ENCODE peak calls at places on chromosomes 13 and 19, in eight cellular contexts. Y, J, N, Q, I, F, G and Z are unnamed samples.

GRCh38 chr19:47107201-47107952 is 6.2 kb downstream of the ZC3H4 start:
- DNase-seq in J (no peak), Y (no peak), I (no peak), Q (no peak), G (no peak), N (no peak), F (no peak), Z (no peak)

GRCh38 chr19:54390942-54391577 is 24.2 kb upstream of the TTYH1 start:
- DNase-seq in F (peak), I (peak), Q (no peak), J (no peak), N (peak), G (peak), Y (peak), Z (peak)

GRCh38 chr13:51246411-51247298 is 24.5 kb downstream of the FAM124A start:
- DNase-seq in Y (no peak), J (no peak), F (no peak), G (no peak), Q (no peak), I (no peak), N (no peak), Z (no peak)

GRCh38 chr19:1752757-1753728 is at the start of gene ONECUT3:
- DNase-seq in N (no peak), Y (no peak), F (no peak), I (no peak), Q (no peak), G (peak), J (no peak), Z (no peak)

GRCh38 chr19:34184880-34185491 is 12.7 kb downstream of the LSM14A start:
- DNase-seq in G (no peak), F (peak), Y (no peak), N (peak), J (no peak), I (no peak), Q (no peak), Z (no peak)

GRCh38 chr19:2630352-2631001 is 72.0 kb downstream of the GNG7 start:
- DNase-seq in Q (no peak), Y (no peak), I (no peak), J (no peak), F (no peak), G (no peak), N (no peak), Z (no peak)

GRCh38 chr13:104597554-104598240 is 1531.5 kb upstream of the SLC10A2 start:
- DNase-seq in J (no peak), F (no peak), I (no peak), Y (no peak), G (no peak), Q (no peak), N (no peak), Z (no peak)

GRCh38 chr13:40102854-40103253 is 447.4 kb downstream of the COG6 start:
- DNase-seq in J (no peak), G (no peak), Y (no peak), N (peak), Q (no peak), I (peak), F (peak), Z (no peak)

GRCh38 chr13:27621116-27621365 is 651 bp upstream of the POLR1D start:
- DNase-seq in Y (no peak), Q (no peak), J (no peak), F (no peak), N (no peak), I (no peak), G (no peak), Z (no peak)

GRCh38 chr19:55459950-55460657 is 1.3 kb downstream of the ISOC2 start:
- DNase-seq in F (no peak), J (no peak), N (peak), Q (no peak), G (no peak), I (no peak), Y (peak), Z (no peak)

GRCh38 chr19:52391135-52391534 is 6.5 kb upstream of the ZNF528 start:
- DNase-seq in J (no peak), I (no peak), N (no peak), Q (no peak), F (no peak), G (no peak), Y (no peak), Z (no peak)
- TF ChIP-seq CTCF in J (no peak), I (no peak), N (no peak), Q (no peak), F (no peak), G (peak), Y (no peak), Z (peak)

DNA sequence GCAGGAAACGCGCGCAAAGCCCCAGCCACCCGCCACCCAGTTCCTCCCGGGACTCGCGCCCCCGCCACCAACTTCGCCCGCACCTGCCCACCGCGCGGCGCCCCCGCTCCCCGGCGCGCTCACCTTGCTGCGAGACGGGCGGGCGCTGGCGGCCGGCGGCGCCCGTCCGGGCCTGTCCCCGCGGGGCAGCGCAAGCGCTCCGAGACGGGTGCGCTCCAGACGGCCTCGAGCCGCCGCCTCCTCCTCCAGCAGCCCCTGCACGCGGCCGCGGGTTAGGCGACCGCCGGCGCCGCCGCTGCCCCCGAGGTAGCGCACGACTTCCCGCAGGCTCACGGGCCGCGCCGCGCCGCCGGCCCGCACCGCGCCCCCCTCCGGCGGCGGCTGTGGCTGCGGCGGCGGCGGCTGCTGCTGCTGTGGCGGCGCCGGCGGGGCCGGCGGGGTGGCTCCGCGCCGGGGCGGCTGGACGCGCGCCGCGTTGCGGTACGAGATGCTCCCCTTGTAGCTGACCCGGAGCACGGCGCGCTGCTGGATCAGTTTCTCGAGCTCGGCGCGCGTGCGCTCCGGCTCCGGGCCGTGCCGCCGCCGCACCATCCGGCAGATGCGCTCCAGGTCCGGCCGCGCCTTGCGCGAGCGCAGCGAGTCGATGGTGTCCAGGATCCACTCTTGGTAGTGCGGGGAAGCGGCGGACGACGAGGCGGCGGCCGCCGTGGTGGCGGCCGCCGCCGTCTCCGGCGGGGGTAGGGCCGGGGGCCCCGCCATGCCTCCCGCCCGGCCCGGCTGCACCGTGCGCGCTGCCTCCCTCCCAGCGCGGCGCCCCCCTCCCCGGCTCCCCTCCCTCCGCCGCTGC is 666 bp downstream of the SAMD1 start:
- DNase-seq in Y (peak), F (peak), J (peak), G (peak), Q (peak), N (peak), I (no peak), Z (peak)
- TF ChIP-seq CTCF in Y (no peak), F (no peak), J (peak), G (no peak), Q (no peak), N (no peak), I (no peak), Z (peak)

GRCh38 chr19:56692496-56692895 is 20.9 kb upstream of the ZNF835 start:
- DNase-seq in G (no peak), Q (no peak), I (no peak), J (no peak), N (no peak), Y (no peak), F (no peak), Z (no peak)

GRCh38 chr19:56687036-56687435 is 15.5 kb upstream of the ZNF835 start:
- DNase-seq in Y (no peak), Q (no peak), I (no peak), F (no peak), G (no peak), J (no peak), N (no peak), Z (no peak)

GRCh38 chr19:56690668-56691067 is 19.1 kb upstream of the ZNF835 start:
- DNase-seq in Y (no peak), I (no peak), G (no peak), Q (no peak), J (no peak), F (no peak), N (no peak), Z (no peak)

GRCh38 chr19:56689198-56689597 is 17.6 kb upstream of the ZNF835 start:
- DNase-seq in Y (no peak), Q (no peak), G (no peak), J (no peak), F (no peak), N (no peak), I (no peak), Z (no peak)
- TF ChIP-seq CTCF in Y (peak), Q (no peak), G (no peak), J (no peak), F (no peak), N (no peak), I (no peak), Z (no peak)

DNA sequence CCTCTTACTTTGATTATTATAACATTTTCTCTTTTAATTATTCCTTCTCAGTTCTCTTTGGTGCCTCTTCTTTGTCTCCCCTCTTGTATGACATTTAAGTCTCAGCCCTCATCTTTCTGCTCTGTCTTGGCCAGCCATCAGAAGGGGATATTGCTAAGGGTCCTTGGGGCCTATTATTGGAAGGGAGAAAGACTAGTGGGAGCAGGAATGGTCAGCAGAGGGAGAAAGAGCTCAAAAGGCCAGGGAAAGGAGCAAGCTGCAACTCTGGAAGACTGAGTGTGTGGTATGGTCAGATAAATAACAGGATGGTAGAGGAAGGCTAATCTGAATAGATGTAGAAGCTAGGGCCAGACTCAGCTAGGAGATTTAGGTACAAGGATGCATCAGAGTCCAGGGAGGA is 336.9 kb downstream of the TDRD3 start:
- DNase-seq in N (no peak), Q (no peak), Y (no peak), G (no peak), J (no peak), F (no peak), I (no peak), Z (no peak)
- TF ChIP-seq CTCF in N (no peak), Q (no peak), Y (no peak), G (no peak), J (no peak), F (no peak), I (no peak), Z (no peak)

DNA sequence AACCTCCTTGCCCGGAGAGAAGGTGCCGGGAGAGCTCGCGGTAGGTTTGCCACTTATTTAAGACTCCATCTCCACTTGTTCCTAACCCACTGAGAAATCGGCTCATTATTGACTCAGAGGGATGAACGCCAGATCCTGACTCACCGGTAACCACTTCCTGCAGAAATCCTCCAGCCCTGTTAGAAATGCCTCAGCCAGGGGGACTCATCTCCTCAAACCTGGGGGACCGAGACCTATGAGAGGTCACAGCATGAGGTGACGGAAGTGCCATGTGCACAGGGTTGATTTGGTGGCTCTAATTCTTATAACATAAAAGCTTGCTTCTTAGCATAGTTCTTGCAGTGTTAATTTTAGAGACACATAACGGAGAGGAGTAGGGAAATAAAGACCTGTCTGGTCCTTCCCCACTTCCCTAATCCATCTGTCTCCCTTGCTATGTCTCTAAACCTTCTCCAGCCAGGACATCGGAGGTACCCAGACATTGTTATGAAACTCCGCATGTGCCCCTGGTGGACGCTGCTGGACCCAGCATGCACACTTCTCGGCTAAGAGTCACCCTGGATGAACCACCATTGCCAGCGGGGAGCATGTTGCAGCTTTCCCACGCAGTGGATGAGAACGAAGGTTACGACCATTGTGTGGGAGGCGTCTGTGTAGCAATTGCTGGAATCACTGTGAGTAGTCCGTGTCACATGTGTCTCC is 158.9 kb downstream of the EFNB2 start:
- DNase-seq in N (peak), Q (no peak), F (peak), I (peak), G (no peak), Y (peak), J (no peak), Z (no peak)
- TF ChIP-seq CTCF in N (peak), Q (no peak), F (peak), I (peak), G (no peak), Y (peak), J (no peak), Z (no peak)

DNA sequence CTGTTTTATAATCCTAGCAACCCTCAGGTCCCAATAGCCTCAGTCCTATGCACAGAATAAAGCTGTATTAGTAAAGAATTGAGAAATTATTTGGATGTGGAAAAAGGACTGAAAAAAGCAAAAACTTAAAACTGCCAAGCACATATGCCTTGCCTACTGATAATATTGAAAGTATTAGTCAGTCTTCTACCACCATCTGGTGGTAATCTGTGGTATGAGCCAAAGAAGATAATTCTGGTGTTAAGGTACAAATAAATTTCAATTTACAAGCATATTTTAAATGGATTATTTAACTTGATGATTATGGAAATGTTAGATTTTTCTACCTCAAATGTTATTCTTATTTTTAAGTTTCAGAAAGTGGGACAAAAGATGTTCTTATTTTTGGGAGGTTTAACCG is 460.3 kb upstream of the KLHL1 start:
- DNase-seq in I (no peak), Q (no peak), Y (peak), G (no peak), F (peak), J (no peak), N (peak), Z (peak)
- TF ChIP-seq CTCF in I (peak), Q (no peak), Y (peak), G (peak), F (peak), J (peak), N (peak), Z (peak)

GRCh38 chr19:44740351-44740824 is 8.1 kb upstream of the BCL3 start:
- DNase-seq in N (no peak), G (no peak), J (no peak), Y (no peak), Q (no peak), I (no peak), F (no peak), Z (no peak)
- TF ChIP-seq CTCF in N (no peak), G (peak), J (no peak), Y (peak), Q (no peak), I (peak), F (peak), Z (peak)

GRCh38 chr19:8208119-8208709 is 956 bp upstream of the CERS4 start:
- DNase-seq in J (no peak), I (no peak), G (no peak), N (peak), Q (peak), Y (no peak), F (no peak), Z (peak)
- TF ChIP-seq CTCF in J (no peak), I (no peak), G (no peak), N (no peak), Q (no peak), Y (no peak), F (no peak), Z (no peak)

DNA sequence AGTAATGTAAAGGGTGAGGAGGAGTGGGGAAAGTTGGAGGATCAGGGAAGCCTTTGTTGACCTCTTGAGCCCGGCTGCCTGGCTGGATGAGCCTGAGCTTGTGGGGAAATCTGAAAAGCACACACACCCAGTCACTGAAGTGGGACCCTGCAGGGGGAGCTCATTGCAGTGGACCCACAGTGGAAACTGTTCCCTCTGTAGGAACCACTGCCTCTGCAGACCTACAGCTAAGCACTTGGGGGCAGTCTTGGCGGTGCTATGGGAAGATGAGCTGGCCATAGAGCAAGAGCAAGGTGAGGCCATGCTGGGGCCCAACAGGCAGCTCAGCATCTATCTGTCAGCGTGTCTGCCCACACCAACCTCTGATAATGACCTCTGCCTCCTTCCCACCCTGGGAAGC is 294.8 kb downstream of the TSHZ3 start:
- DNase-seq in G (peak), I (peak), J (no peak), F (peak), N (peak), Q (peak), Y (peak), Z (no peak)
- TF ChIP-seq CTCF in G (peak), I (peak), J (peak), F (peak), N (peak), Q (no peak), Y (peak), Z (no peak)

GRCh38 chr13:101521371-101521770 is 68.9 kb downstream of the ITGBL1 start:
- DNase-seq in Y (no peak), N (no peak), F (no peak), I (no peak), G (no peak), J (no peak), Q (no peak), Z (no peak)

GRCh38 chr13:101522607-101523006 is 70.1 kb downstream of the ITGBL1 start:
- DNase-seq in Y (no peak), J (no peak), G (no peak), I (no peak), F (no peak), N (no peak), Q (no peak), Z (no peak)

GRCh38 chr13:101520672-101521071 is 68.2 kb downstream of the ITGBL1 start:
- DNase-seq in J (no peak), F (peak), Y (peak), Q (no peak), N (peak), G (no peak), I (no peak), Z (no peak)

GRCh38 chr13:101523154-101523669 is 70.7 kb downstream of the ITGBL1 start:
- DNase-seq in I (no peak), Y (no peak), J (no peak), G (no peak), Q (no peak), F (no peak), N (no peak), Z (no peak)

DNA sequence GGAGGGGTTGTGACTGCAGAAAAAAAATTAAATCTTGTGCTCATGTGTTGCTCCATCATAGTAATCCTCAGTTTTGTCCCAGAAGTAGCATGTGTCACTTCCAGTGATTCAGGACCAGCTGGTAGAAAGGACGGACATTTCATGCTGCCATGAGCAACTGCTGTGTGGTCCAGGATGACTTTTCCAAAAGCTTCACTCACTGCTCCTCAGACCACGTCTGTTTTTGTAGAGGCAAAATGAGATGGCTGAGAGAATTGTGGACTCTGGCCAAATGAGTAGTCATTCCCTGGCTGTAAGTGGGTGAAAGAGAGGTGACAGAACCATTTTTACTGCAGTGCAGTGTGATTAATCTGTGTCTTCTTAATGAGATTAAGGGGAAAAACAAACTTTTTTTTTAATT is 71.3 kb downstream of the ITGBL1 start:
- DNase-seq in F (peak), N (peak), I (no peak), Q (no peak), J (peak), Y (peak), G (no peak), Z (no peak)
- TF ChIP-seq CTCF in F (no peak), N (no peak), I (no peak), Q (no peak), J (no peak), Y (no peak), G (no peak), Z (no peak)